ENCODE peak calls at places on chromosomes 7 and 10, in nine cellular contexts. E is GM12892, S is suprapubic skin, Q is NCI-H1417, X is OCI-LY7, G is foreskin fibroblast, M is HAP-1, C is BJ, J is iris pigment epithelial cell. B is an unnamed sample.

GRCh38 chr7:158469396-158470051 is 118.1 kb downstream of the PTPRN2 start:
- DNase-seq in E (no peak), Q (no peak), G (no peak), S (no peak), X (no peak), J (no peak), M (peak), C (no peak), B (no peak)

GRCh38 chr7:22730921-22731654 is 4.1 kb downstream of the IL6 start:
- DNase-seq in C (peak), X (no peak), M (no peak), S (no peak), G (peak), E (no peak), Q (no peak), J (peak), B (peak)

GRCh38 chr7:155751409-155751808 is 60.9 kb downstream of the SHH start:
- DNase-seq in J (no peak), E (no peak), C (no peak), M (no peak), Q (no peak), G (no peak), S (no peak), X (no peak), B (no peak)

GRCh38 chr10:122113161-122113944 is 124.4 kb downstream of the TACC2 start:
- DNase-seq in E (no peak), Q (no peak), M (peak), X (no peak), S (peak), G (peak), C (no peak), J (peak), B (peak)

GRCh38 chr10:132675031-132675740 is 110.8 kb downstream of the NKX6-2 start:
- DNase-seq in X (no peak), S (peak), G (no peak), M (no peak), J (no peak), Q (no peak), C (no peak), E (no peak), B (no peak)

GRCh38 chr7:151895008-151895661 is 18.2 kb upstream of the PRKAG2 start:
- DNase-seq in X (no peak), E (no peak), J (no peak), G (no peak), C (no peak), S (peak), M (no peak), Q (peak), B (no peak)

GRCh38 chr10:29926649-29927048 is 132.7 kb downstream of the JCAD start:
- DNase-seq in E (no peak), J (peak), C (no peak), M (no peak), X (no peak), S (no peak), G (peak), Q (no peak), B (peak)

GRCh38 chr7:136405931-136406777 is 429.0 kb upstream of the MTPN start:
- DNase-seq in E (peak), J (peak), M (peak), X (peak), Q (peak), S (no peak), C (peak), G (peak), B (peak)

GRCh38 chr10:116070743-116071320 is 202.2 kb downstream of the GFRA1 start:
- DNase-seq in C (no peak), E (no peak), S (no peak), M (no peak), G (no peak), Q (no peak), X (no peak), J (no peak), B (no peak)

GRCh38 chr7:70218006-70218405 is 619.7 kb downstream of the AUTS2 start:
- DNase-seq in C (no peak), Q (no peak), E (no peak), M (no peak), S (no peak), G (no peak), J (no peak), X (no peak), B (no peak)

B was measured in EH.